ENCODE peak calls at places on chromosomes 13 and 19, in nine cellular contexts. E is HCT116; V is uterus; S is transverse colon; T is mesendoderm; D is CD8-positive, alpha-beta T cell; N is breast epithelium; B is A549; Y is GM23248. M is an unnamed sample.

GRCh38 chr19:31335716-31336115 is 13.5 kb downstream of the TSHZ3 start:
- DNase-seq in E (no peak), V (no peak), S (no peak), T (no peak), D (no peak), N (no peak), B (no peak), Y (no peak), M (no peak)

GRCh38 chr19:16457195-16457953 is 14.4 kb downstream of the EPS15L1 start:
- DNase-seq in E (no peak), V (peak; percentile 50), S (no peak), T (no peak), D (no peak), N (no peak), B (no peak), Y (peak; percentile 60), M (no peak)

GRCh38 chr19:10706990-10707389 is 5.8 kb downstream of the QTRT1 start:
- DNase-seq in E (no peak), V (no peak), S (no peak), T (no peak), D (no peak), N (no peak), B (no peak), Y (no peak), M (peak; percentile 18)

GRCh38 chr13:44759222-44759721 is 183.1 kb upstream of the TSC22D1 start:
- DNase-seq in E (no peak), V (no peak), S (peak; percentile 32), T (no peak), D (no peak), N (no peak), B (no peak), Y (peak; percentile 16), M (no peak)

GRCh38 chr19:52542984-52543664 is 15.7 kb downstream of the ZNF808 start:
- DNase-seq in E (no peak), V (no peak), S (no peak), T (no peak), D (peak; percentile 32), N (no peak), B (no peak), Y (no peak), M (no peak)

GRCh38 chr13:80314711-80315505 is 26.0 kb downstream of the SPRY2 start:
- DNase-seq in E (no peak), V (no peak), S (no peak), T (no peak), D (no peak), N (no peak), B (no peak), Y (no peak), M (no peak)

GRCh38 chr13:81051873-81052272 is 710.9 kb upstream of the SPRY2 start:
- DNase-seq in E (no peak), V (no peak), S (no peak), T (peak; percentile 28), D (no peak), N (no peak), B (no peak), Y (no peak), M (no peak)

GRCh38 chr13:37407156-37407555 is 191.4 kb downstream of the POSTN start:
- DNase-seq in E (no peak), V (no peak), S (no peak), T (no peak), D (no peak), N (no peak), B (no peak), Y (no peak), M (no peak)

GRCh38 chr19:42122691-42123607 is 9.3 kb downstream of the POU2F2 start:
- DNase-seq in E (no peak), V (no peak), S (no peak), T (no peak), D (peak; percentile 53), N (no peak), B (no peak), Y (no peak), M (no peak)

GRCh38 chr13:29845440-29846056 is 4.9 kb downstream of the UBL3 start:
- DNase-seq in E (no peak), V (no peak), S (no peak), T (no peak), D (no peak), N (no peak), B (no peak), Y (peak; percentile 59), M (no peak)

GRCh38 chr13:32426191-32426980 is 1.5 kb downstream of the N4BP2L1 start:
- DNase-seq in E (no peak), V (no peak), S (peak; percentile 25), T (no peak), D (peak; percentile 30), N (no peak), B (no peak), Y (peak; percentile 55), M (no peak)

GRCh38 chr19:55831846-55832245 is at the start of gene NLRP11:
- DNase-seq in E (no peak), V (no peak), S (no peak), T (no peak), D (no peak), N (no peak), B (no peak), Y (no peak), M (no peak)

GRCh38 chr19:56137405-56137804 is 3.7 kb upstream of the ZNF444 start:
- DNase-seq in E (no peak), V (no peak), S (peak; percentile 88), T (no peak), D (no peak), N (peak; percentile 71), B (no peak), Y (no peak), M (no peak)

GRCh38 chr19:40136818-40137217 is 46.1 kb upstream of the ZNF780A start:
- DNase-seq in E (no peak), V (no peak), S (no peak), T (no peak), D (no peak), N (no peak), B (no peak), Y (no peak), M (no peak)

GRCh38 chr13:25778302-25778701 is 273.5 kb downstream of the SHISA2 start:
- DNase-seq in E (no peak), V (no peak), S (no peak), T (no peak), D (no peak), N (no peak), B (no peak), Y (no peak), M (no peak)
- H3K27ac ChIP-seq in E (no peak overlapping the region), V (no peak overlapping the region), S (no peak overlapping the region), T (no peak overlapping the region), D (no peak overlapping the region), N (no peak overlapping the region), B (no peak overlapping the region), Y (no peak overlapping the region), M (no peak overlapping the region)

DNA sequence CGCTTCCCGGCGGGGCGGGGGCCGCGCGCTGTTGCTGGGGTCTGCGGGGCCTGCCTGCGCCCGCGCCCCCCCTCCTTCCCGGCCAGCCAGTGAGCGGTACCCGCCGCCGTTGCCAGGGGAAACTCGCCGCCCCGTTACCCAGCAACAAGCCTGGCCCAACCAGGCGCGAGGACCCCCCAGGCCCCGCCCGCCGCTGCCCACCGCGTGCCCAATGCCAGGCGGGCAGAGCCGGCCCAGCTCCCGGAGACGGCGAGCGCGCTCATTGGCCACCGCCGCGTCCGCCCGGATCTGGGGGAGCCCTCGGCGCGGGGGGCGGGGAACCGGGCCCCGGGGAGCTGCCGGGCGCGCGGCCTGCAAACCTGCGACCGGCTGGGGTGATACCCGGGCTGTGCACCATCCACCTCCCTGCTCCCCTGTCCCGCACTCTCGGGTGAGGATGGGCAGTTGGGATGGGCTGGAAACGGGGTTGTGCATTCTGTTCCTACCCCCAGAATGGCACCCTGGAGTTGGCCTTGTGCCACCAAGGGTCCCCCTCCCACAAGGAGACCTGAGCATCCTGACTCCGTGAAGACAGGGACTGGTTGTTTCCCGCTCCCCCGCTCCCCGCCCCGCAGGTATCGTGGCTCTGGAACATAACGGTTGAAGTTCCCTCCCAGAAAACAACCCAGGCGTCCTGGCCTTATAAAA is 8.8 kb upstream of the BBC3 start:
- DNase-seq in E (no peak), V (peak; percentile 66), S (peak; percentile 59), T (no peak), D (peak; percentile 66), N (peak; percentile 48), B (no peak), Y (peak; percentile 60), M (no peak)
- H3K4me3 ChIP-seq in E (no peak overlapping the region), V (no peak overlapping the region), S (no peak overlapping the region), T (no peak overlapping the region), D (peak overlapping the region; percentile 31), N (peak overlapping the region; percentile 43), B (no peak overlapping the region), Y (peak overlapping the region; percentile 51), M (peak overlapping the region; percentile 53)

GRCh38 chr13:113819731-113820715 is 43.9 kb downstream of the GAS6 start:
- DNase-seq in E (no peak), V (no peak), S (no peak), T (no peak), D (no peak), N (no peak), B (no peak), Y (peak; percentile 75), M (no peak)
- H3K27ac ChIP-seq in E (no peak overlapping the region), V (peak overlapping the region; percentile 88), S (peak overlapping the region; percentile 79), T (no peak overlapping the region), D (no peak overlapping the region), N (peak overlapping the region; percentile 94), B (peak overlapping the region; percentile 76), Y (peak overlapping the region; percentile 93), M (peak overlapping the region; percentile 89)

GRCh38 chr13:51220706-51221105 is 1.5 kb upstream of the FAM124A start:
- DNase-seq in E (no peak), V (no peak), S (no peak), T (no peak), D (no peak), N (no peak), B (no peak), Y (no peak), M (no peak)

GRCh38 chr13:51223284-51224270 is 1.4 kb downstream of the FAM124A start:
- DNase-seq in E (no peak), V (peak; percentile 27), S (no peak), T (peak; percentile 47), D (no peak), N (no peak), B (no peak), Y (no peak), M (no peak)

GRCh38 chr13:51221108-51221507 is 1.1 kb upstream of the FAM124A start:
- DNase-seq in E (no peak), V (no peak), S (no peak), T (no peak), D (no peak), N (no peak), B (no peak), Y (no peak), M (no peak)

GRCh38 chr13:51221674-51222509 is at the start of gene FAM124A:
- DNase-seq in E (peak; percentile 4), V (peak; percentile 26), S (peak; percentile 53), T (peak; percentile 61), D (no peak), N (no peak), B (peak; percentile 11), Y (peak; percentile 75), M (no peak)

DNA sequence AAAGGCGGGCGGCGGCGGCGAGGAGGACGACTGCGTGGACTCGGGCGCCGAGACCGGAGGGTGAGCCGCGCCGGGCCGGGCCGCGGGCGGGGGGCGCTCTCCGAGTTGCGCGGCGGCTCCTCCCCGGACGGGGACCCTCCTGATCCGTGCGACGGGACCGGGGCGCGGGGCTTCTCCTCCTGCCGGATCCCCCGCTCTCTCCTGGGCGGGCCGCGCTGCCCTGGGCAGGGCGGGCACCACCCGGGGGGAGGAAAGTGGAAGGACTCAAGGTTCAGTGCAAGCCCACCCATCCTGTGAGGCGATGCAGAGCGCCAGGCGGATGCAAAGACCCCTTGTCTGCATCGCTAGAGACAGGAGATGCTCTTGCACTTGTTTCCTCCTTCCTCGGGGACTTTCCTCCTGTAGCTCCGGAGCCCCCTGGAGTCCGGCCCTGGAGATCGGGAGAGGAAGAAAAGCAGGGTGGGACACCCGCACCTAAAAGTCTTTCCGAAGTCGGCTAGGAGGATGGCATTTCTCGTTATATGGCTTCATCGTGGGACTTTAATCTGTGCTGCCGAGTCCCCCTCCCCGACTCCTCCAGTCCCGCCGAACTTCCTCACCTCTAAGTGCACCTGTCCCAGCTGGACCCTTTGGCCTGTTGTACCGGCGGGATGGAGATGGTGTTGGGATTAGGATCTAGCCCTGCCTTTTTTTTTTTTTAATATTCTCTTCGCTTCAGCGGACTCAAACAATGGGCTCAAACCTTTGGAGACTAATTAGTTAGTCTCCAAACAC is 499 bp downstream of the FAM124A start:
- DNase-seq in E (no peak), V (no peak), S (no peak), T (peak; percentile 69), D (no peak), N (no peak), B (peak; percentile 12), Y (peak; percentile 23), M (no peak)
- H3K4me3 ChIP-seq in E (peak overlapping the region; percentile 66), V (peak overlapping the region; percentile 59), S (peak overlapping the region; percentile 69), T (peak overlapping the region; percentile 74), D (peak overlapping the region; percentile 43), N (peak overlapping the region; percentile 85), B (peak overlapping the region; percentile 78), Y (peak overlapping the region; percentile 70), M (peak overlapping the region; percentile 52)

M was measured in AG04450.